ENCODE peak calls at places on chromosome 4, in seven cellular contexts. C, L, H, P, Z, F and W are unnamed samples.

GRCh38 chr4:17561195-17561909 is 15.6 kb upstream of the LAP3 start:
- DNase-seq in C (no peak), L (no peak), H (no peak), P (peak), Z (no peak), F (peak), W (no peak)

GRCh38 chr4:85932371-85933305 is 427.2 kb downstream of the MAPK10 start:
- DNase-seq in C (no peak), L (no peak), H (no peak), P (no peak), Z (peak), F (no peak), W (no peak)

GRCh38 chr4:108141213-108142045 is 27.3 kb downstream of the LEF1 start:
- DNase-seq in C (no peak), L (no peak), H (no peak), P (peak), Z (no peak), F (no peak), W (no peak)

GRCh38 chr4:720111-720860 is 14.7 kb downstream of the PCGF3 start:
- DNase-seq in C (no peak), L (no peak), H (no peak), P (no peak), Z (no peak), F (no peak), W (no peak)

GRCh38 chr4:78057600-78058560 is 757 bp downstream of the FRAS1 start:
- DNase-seq in C (peak), L (peak), H (peak), P (peak), Z (peak), F (peak), W (peak)

GRCh38 chr4:5959221-5959982 is 58.8 kb downstream of the C4orf50 start:
- DNase-seq in C (no peak), L (peak), H (no peak), P (no peak), Z (no peak), F (no peak), W (no peak)

GRCh38 chr4:154349829-154350228 is 141.8 kb downstream of the DCHS2 start:
- DNase-seq in C (no peak), L (no peak), H (no peak), P (no peak), Z (peak), F (peak), W (no peak)

GRCh38 chr4:85836588-85836987 is 361.6 kb downstream of the ARHGAP24 start:
- DNase-seq in C (no peak), L (no peak), H (no peak), P (no peak), Z (no peak), F (no peak), W (no peak)

GRCh38 chr4:40484346-40484745 is 145.3 kb downstream of the RBM47 start:
- DNase-seq in C (no peak), L (no peak), H (no peak), P (no peak), Z (no peak), F (no peak), W (no peak)

GRCh38 chr4:137448402-137448801 is 83.9 kb downstream of the PCDH18 start:
- DNase-seq in C (no peak), L (no peak), H (no peak), P (no peak), Z (no peak), F (no peak), W (no peak)

GRCh38 chr4:7206385-7206784 is 14.0 kb downstream of the SORCS2 start:
- DNase-seq in C (no peak), L (no peak), H (no peak), P (no peak), Z (no peak), F (peak), W (peak)

GRCh38 chr4:89949782-89950387 is 55.2 kb downstream of the MMRN1 start:
- DNase-seq in C (peak), L (no peak), H (no peak), P (no peak), Z (peak), F (peak), W (no peak)

GRCh38 chr4:1345905-1346780 is 865 bp upstream of the UVSSA start:
- DNase-seq in C (peak), L (peak), H (peak), P (peak), Z (peak), F (peak), W (peak)

GRCh38 chr4:87151730-87152129 is 68.7 kb downstream of the KLHL8 start:
- DNase-seq in C (no peak), L (no peak), H (no peak), P (no peak), Z (no peak), F (no peak), W (no peak)

GRCh38 chr4:147580396-147580795 is 36.8 kb upstream of the TMEM184C start:
- DNase-seq in C (no peak), L (no peak), H (no peak), P (no peak), Z (no peak), F (peak), W (no peak)

GRCh38 chr4:150135134-150135773 is 57.0 kb downstream of the DCLK2 start:
- DNase-seq in C (no peak), L (no peak), H (no peak), P (no peak), Z (peak), F (peak), W (no peak)

GRCh38 chr4:148776944-148777343 is 334.7 kb upstream of the NR3C2 start:
- DNase-seq in C (no peak), L (no peak), H (no peak), P (no peak), Z (no peak), F (peak), W (no peak)

GRCh38 chr4:145881991-145882390 is 56.6 kb downstream of the ZNF827 start:
- DNase-seq in C (no peak), L (peak), H (peak), P (peak), Z (no peak), F (no peak), W (no peak)

GRCh38 chr4:89358935-89359364 is 51.4 kb upstream of the GPRIN3 start:
- DNase-seq in C (no peak), L (no peak), H (no peak), P (no peak), Z (no peak), F (no peak), W (no peak)

GRCh38 chr4:123125477-123125876 is 203.1 kb upstream of the NUDT6 start:
- DNase-seq in C (no peak), L (no peak), H (no peak), P (no peak), Z (no peak), F (no peak), W (no peak)

GRCh38 chr4:6594826-6595355 is 19.9 kb downstream of the MAN2B2 start:
- DNase-seq in C (no peak), L (no peak), H (no peak), P (peak), Z (no peak), F (no peak), W (no peak)

GRCh38 chr4:37719021-37719420 is 32.8 kb upstream of the RELL1 start:
- DNase-seq in C (no peak), L (no peak), H (no peak), P (no peak), Z (no peak), F (no peak), W (no peak)

GRCh38 chr4:110510955-110511544 is 35.1 kb downstream of the ENPEP start:
- DNase-seq in C (peak), L (no peak), H (no peak), P (peak), Z (peak), F (peak), W (no peak)

GRCh38 chr4:7172946-7173345 is 19.4 kb upstream of the SORCS2 start:
- DNase-seq in C (no peak), L (peak), H (no peak), P (no peak), Z (no peak), F (no peak), W (no peak)

GRCh38 chr4:16227462-16227868 is 1.2 kb upstream of the TAPT1 start:
- DNase-seq in C (no peak), L (peak), H (peak), P (no peak), Z (peak), F (peak), W (peak)